ENCODE peak calls at places on chromosomes 7 and 10, in seven cellular contexts. R, T, F, Q, P, K and H are unnamed samples.

GRCh38 chr10:132281915-132282666 is 25.7 kb downstream of the STK32C start:
- DNase-seq in R (no peak), T (no peak), F (no peak), Q (peak), P (no peak), K (no peak), H (no peak)

GRCh38 chr10:44714451-44714850 is 196.7 kb upstream of the TMEM72 start:
- DNase-seq in R (no peak), T (no peak), F (no peak), Q (no peak), P (no peak), K (no peak), H (no peak)

GRCh38 chr7:72674394-72674793 is 153.6 kb downstream of the TYW1B start:
- DNase-seq in R (no peak), T (no peak), F (no peak), Q (no peak), P (no peak), K (no peak), H (no peak)

GRCh38 chr7:155996718-155997059 is 184.4 kb upstream of the SHH start:
- DNase-seq in R (no peak), T (no peak), F (no peak), Q (peak), P (no peak), K (no peak), H (no peak)

GRCh38 chr10:43821103-43821502 is 172.4 kb upstream of the ZNF32 start:
- DNase-seq in R (no peak), T (no peak), F (no peak), Q (no peak), P (no peak), K (no peak), H (no peak)

GRCh38 chr10:78605800-78606350 is 462.9 kb upstream of the ZMIZ1 start:
- DNase-seq in R (no peak), T (no peak), F (peak), Q (no peak), P (no peak), K (peak), H (no peak)

GRCh38 chr7:69166979-69167516 is 431.2 kb upstream of the AUTS2 start:
- DNase-seq in R (no peak), T (no peak), F (no peak), Q (no peak), P (no peak), K (no peak), H (no peak)

GRCh38 chr7:129949292-129950133 is 3.2 kb downstream of the UBE2H start:
- DNase-seq in R (peak), T (peak), F (peak), Q (peak), P (no peak), K (no peak), H (peak)

GRCh38 chr7:72925546-72926120 is 738 bp downstream of the POM121 start:
- DNase-seq in R (no peak), T (no peak), F (no peak), Q (no peak), P (no peak), K (no peak), H (no peak)

GRCh38 chr10:102627446-102628293 is 16.6 kb upstream of the TRIM8 start:
- DNase-seq in R (peak), T (peak), F (peak), Q (peak), P (no peak), K (peak), H (no peak)

GRCh38 chr10:95988702-95989101 is 54.7 kb upstream of the CCNJ start:
- DNase-seq in R (no peak), T (no peak), F (no peak), Q (no peak), P (no peak), K (peak), H (no peak)

GRCh38 chr7:39672176-39672575 is 48.8 kb downstream of the RALA start:
- DNase-seq in R (no peak), T (no peak), F (no peak), Q (no peak), P (no peak), K (no peak), H (no peak)

GRCh38 chr7:157293413-157293788 is 43.4 kb upstream of the DNAJB6 start:
- DNase-seq in R (no peak), T (no peak), F (no peak), Q (no peak), P (no peak), K (no peak), H (no peak)

GRCh38 chr7:96238474-96238873 is 83.4 kb downstream of the SLC25A13 start:
- DNase-seq in R (no peak), T (no peak), F (no peak), Q (no peak), P (no peak), K (no peak), H (no peak)

GRCh38 chr7:151313857-151314256 is 27.8 kb upstream of the NUB1 start:
- DNase-seq in R (no peak), T (no peak), F (no peak), Q (peak), P (no peak), K (no peak), H (no peak)

GRCh38 chr7:100490483-100491191 is 6.9 kb downstream of the NYAP1 start:
- DNase-seq in R (no peak), T (no peak), F (no peak), Q (no peak), P (no peak), K (no peak), H (no peak)

GRCh38 chr10:90288403-90288933 is 569.4 kb downstream of the HTR7 start:
- DNase-seq in R (no peak), T (no peak), F (no peak), Q (no peak), P (no peak), K (no peak), H (peak)

GRCh38 chr10:92569071-92569470 is 4.8 kb downstream of the IDE start:
- DNase-seq in R (no peak), T (no peak), F (no peak), Q (no peak), P (no peak), K (no peak), H (no peak)

GRCh38 chr10:114714281-114714741 is 56.2 kb upstream of the ABLIM1 start:
- DNase-seq in R (no peak), T (peak), F (no peak), Q (no peak), P (no peak), K (peak), H (peak)

GRCh38 chr10:82497451-82497850 is 622.5 kb downstream of the NRG3 start:
- DNase-seq in R (no peak), T (no peak), F (no peak), Q (no peak), P (no peak), K (no peak), H (no peak)

GRCh38 chr10:24700911-24701310 is 22.8 kb downstream of the ARHGAP21 start:
- DNase-seq in R (no peak), T (no peak), F (no peak), Q (no peak), P (no peak), K (no peak), H (no peak)

GRCh38 chr7:44057181-44057848 is 8.1 kb downstream of the PGAM2 start:
- DNase-seq in R (peak), T (no peak), F (peak), Q (peak), P (peak), K (no peak), H (no peak)

GRCh38 chr10:43225787-43226153 is 41.1 kb downstream of the RASGEF1A start:
- DNase-seq in R (peak), T (no peak), F (no peak), Q (peak), P (peak), K (no peak), H (no peak)

GRCh38 chr7:77395543-77395942 is 20.6 kb downstream of the GSAP start:
- DNase-seq in R (no peak), T (peak), F (no peak), Q (no peak), P (no peak), K (no peak), H (no peak)

GRCh38 chr10:32379950-32380547 is 33.1 kb upstream of the EPC1 start:
- DNase-seq in R (no peak), T (no peak), F (peak), Q (no peak), P (no peak), K (no peak), H (no peak)

GRCh38 chr10:71975087-71975890 is 11.1 kb downstream of the CHST3 start:
- DNase-seq in R (peak), T (no peak), F (no peak), Q (no peak), P (no peak), K (no peak), H (no peak)

GRCh38 chr7:134660961-134661376 is 14.3 kb downstream of the BPGM start:
- DNase-seq in R (no peak), T (no peak), F (no peak), Q (no peak), P (no peak), K (no peak), H (peak)

GRCh38 chr10:120586471-120586872 is 129.4 kb downstream of the PLPP4 start:
- DNase-seq in R (no peak), T (no peak), F (no peak), Q (no peak), P (no peak), K (no peak), H (no peak)

GRCh38 chr10:964321-964987 is 23.8 kb upstream of the GTPBP4 start:
- DNase-seq in R (peak), T (no peak), F (no peak), Q (no peak), P (no peak), K (no peak), H (no peak)

GRCh38 chr10:130935897-130936550 is 375.5 kb downstream of the TCERG1L start:
- DNase-seq in R (no peak), T (no peak), F (no peak), Q (no peak), P (no peak), K (no peak), H (no peak)

GRCh38 chr7:17671956-17672355 is 268.3 kb downstream of the SNX13 start:
- DNase-seq in R (no peak), T (no peak), F (no peak), Q (no peak), P (no peak), K (no peak), H (no peak)

GRCh38 chr7:75695036-75695435 is 43.7 kb downstream of the HIP1 start:
- DNase-seq in R (peak), T (no peak), F (no peak), Q (no peak), P (no peak), K (no peak), H (no peak)

GRCh38 chr7:116526897-116527296 is 2.1 kb downstream of the CAV1 start:
- DNase-seq in R (no peak), T (no peak), F (no peak), Q (no peak), P (no peak), K (no peak), H (no peak)

GRCh38 chr10:18005445-18005780 is 53.7 kb downstream of the SLC39A12 start:
- DNase-seq in R (no peak), T (no peak), F (no peak), Q (no peak), P (no peak), K (no peak), H (no peak)

GRCh38 chr10:12835709-12836108 is 165.8 kb downstream of the CCDC3 start:
- DNase-seq in R (no peak), T (no peak), F (no peak), Q (no peak), P (no peak), K (no peak), H (no peak)

GRCh38 chr10:12961416-12961815 is 40.1 kb downstream of the CCDC3 start:
- DNase-seq in R (no peak), T (no peak), F (no peak), Q (no peak), P (no peak), K (no peak), H (no peak)

GRCh38 chr10:88297103-88297502 is 286.0 kb downstream of the RNLS start:
- DNase-seq in R (no peak), T (no peak), F (no peak), Q (no peak), P (no peak), K (no peak), H (no peak)

GRCh38 chr7:19713676-19714075 is 4.8 kb upstream of the POLR1F start:
- DNase-seq in R (no peak), T (peak), F (peak), Q (no peak), P (peak), K (peak), H (peak)

GRCh38 chr7:48171190-48171589 is at the start of gene ABCA13:
- DNase-seq in R (no peak), T (no peak), F (no peak), Q (no peak), P (no peak), K (no peak), H (no peak)

DNA sequence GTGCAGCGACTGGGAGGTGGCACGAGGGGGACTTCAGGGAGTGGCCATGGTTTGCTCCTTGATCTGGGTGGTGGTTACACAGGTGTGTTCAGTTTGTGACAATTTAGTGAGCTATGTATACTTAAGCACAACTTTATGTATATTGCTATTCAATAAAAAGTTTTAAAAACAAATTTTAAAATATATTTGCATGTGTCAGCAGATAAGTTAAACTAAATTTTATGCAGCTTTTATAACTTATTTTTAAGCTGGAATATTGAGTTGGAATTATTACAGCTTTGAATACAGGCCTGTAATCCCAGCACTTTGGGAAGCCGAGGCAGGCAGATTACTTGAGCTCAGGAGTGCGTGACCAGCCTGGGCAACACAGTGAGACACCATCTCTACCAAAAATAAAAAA is 5.4 kb downstream of the BAIAP2L1 start:
- DNase-seq in R (no peak), T (no peak), F (no peak), Q (no peak), P (no peak), K (no peak), H (no peak)
- H3K4me3 ChIP-seq in R (no peak), T (no peak), F (no peak), Q (no peak), P (no peak), K (no peak), H (no peak)

DNA sequence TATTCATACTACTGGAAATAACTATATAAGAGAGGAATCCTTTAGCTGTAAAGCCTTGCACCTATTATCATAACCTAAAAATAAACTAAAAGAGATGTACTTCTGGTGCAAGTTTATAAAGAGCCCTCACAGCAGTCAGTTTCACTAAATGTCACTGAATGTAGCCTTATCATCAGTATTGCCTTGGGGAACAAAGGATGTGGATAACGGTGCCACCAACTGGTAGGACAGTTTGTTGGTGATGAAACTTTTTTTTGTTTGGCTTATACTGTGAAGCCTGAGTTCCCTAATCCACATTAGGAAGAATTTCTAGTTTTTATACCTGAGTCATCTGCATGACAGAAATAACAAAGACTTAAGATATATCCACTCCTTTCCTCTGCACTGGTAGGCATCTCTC is 117.9 kb upstream of the COL1A2 start:
- DNase-seq in R (no peak), T (no peak), F (no peak), Q (no peak), P (no peak), K (peak), H (no peak)
- TF ChIP-seq CTCF in R (peak), T (peak), F (peak), Q (peak), P (no peak), K (peak), H (peak)

GRCh38 chr7:105691692-105692564 is 110.6 kb upstream of the EFCAB10 start:
- DNase-seq in R (peak), T (peak), F (peak), Q (peak), P (peak), K (no peak), H (peak)
- H3K27ac ChIP-seq in R (peak), T (peak), F (peak), Q (peak), P (peak), K (no peak), H (peak)

GRCh38 chr7:91962419-91962818 is 21.8 kb downstream of the AKAP9 start:
- DNase-seq in R (no peak), T (no peak), F (no peak), Q (no peak), P (no peak), K (no peak), H (no peak)
- H3K4me3 ChIP-seq in R (no peak), T (no peak), F (no peak), Q (no peak), P (no peak), K (no peak), H (no peak)